ENCODE peak calls at places on chromosomes 12 and 14, in four cellular contexts. H, S, E and I are unnamed samples.

GRCh38 chr12:24596768-24597388 is 352.0 kb downstream of the BCAT1 start:
- DNase-seq in H (no peak), S (no peak), E (no peak), I (no peak)

GRCh38 chr12:77058740-77059139 is 6.6 kb downstream of the E2F7 start:
- DNase-seq in S (no peak), H (no peak), E (no peak), I (no peak)

GRCh38 chr14:81831128-81831815 is 297.6 kb upstream of the SEL1L start:
- DNase-seq in E (no peak), H (peak; percentile 56), S (no peak), I (no peak)

GRCh38 chr12:112116232-112117060 is 7.9 kb upstream of the NAA25 start:
- DNase-seq in H (peak; percentile 67), E (peak; percentile 72), S (peak; percentile 81), I (peak; percentile 54)

GRCh38 chr14:106518054-106518943 is 991.9 kb downstream of the TMEM121 start:
- DNase-seq in E (peak; percentile 94), H (peak; percentile 29), S (peak; percentile 34), I (no peak)

GRCh38 chr12:9040484-9041186 is 51.3 kb downstream of the KLRG1 start:
- DNase-seq in S (no peak), H (no peak), E (no peak), I (no peak)

GRCh38 chr12:90290980-90291975 is 582.6 kb upstream of the ATP2B1 start:
- DNase-seq in S (no peak), E (no peak), H (no peak), I (no peak)

GRCh38 chr12:96198970-96199369 is 4.8 kb downstream of the ELK3 start:
- DNase-seq in E (no peak), H (no peak), S (no peak), I (no peak)

GRCh38 chr14:68510201-68510600 is 282.7 kb downstream of the ZFP36L1 start:
- DNase-seq in E (no peak), S (peak; percentile 67), H (no peak), I (no peak)

GRCh38 chr12:75825686-75826085 is 205.9 kb downstream of the PHLDA1 start:
- DNase-seq in E (no peak), S (no peak), H (no peak), I (peak; percentile 3)

GRCh38 chr12:58459191-58459590 is 461.1 kb downstream of the LRIG3 start:
- DNase-seq in E (no peak), S (no peak), H (no peak), I (no peak)

GRCh38 chr14:39384177-39384576 is 48.1 kb downstream of the FBXO33 start:
- DNase-seq in E (no peak), H (no peak), S (no peak), I (no peak)

GRCh38 chr12:105942316-105942715 is 196.4 kb downstream of the NUAK1 start:
- DNase-seq in H (no peak), E (no peak), S (no peak), I (no peak)

GRCh38 chr14:103618999-103619398 is 10.0 kb upstream of the KLC1 start:
- DNase-seq in E (no peak), H (no peak), S (no peak), I (no peak)

GRCh38 chr12:47391566-47391965 is 311.8 kb upstream of the AMIGO2 start:
- DNase-seq in S (no peak), E (peak; percentile 81), H (no peak), I (no peak)

GRCh38 chr14:23171251-23171975 is 12.0 kb downstream of the SLC7A8 start:
- DNase-seq in H (no peak), S (no peak), E (no peak), I (no peak)

GRCh38 chr14:101087614-101088394 is 184.3 kb upstream of the RTL1 start:
- DNase-seq in S (no peak), E (peak; percentile 52), H (no peak), I (no peak)

GRCh38 chr12:106736051-106736957 is 38.2 kb upstream of the RIC8B start:
- DNase-seq in E (no peak), S (no peak), H (no peak), I (no peak)

GRCh38 chr12:52078276-52078675 is 1.2 kb upstream of the SMIM41 start:
- DNase-seq in H (no peak), S (no peak), E (no peak), I (no peak)

GRCh38 chr12:52081263-52081733 is 1.8 kb downstream of the SMIM41 start:
- DNase-seq in H (no peak), E (peak; percentile 91), S (no peak), I (no peak)

GRCh38 chr12:52080403-52081201 is 1.1 kb downstream of the SMIM41 start:
- DNase-seq in E (no peak), S (no peak), H (no peak), I (no peak)

GRCh38 chr12:52082026-52082667 is 2.6 kb downstream of the SMIM41 start:
- DNase-seq in S (peak; percentile 74), H (no peak), E (no peak), I (no peak)

DNA sequence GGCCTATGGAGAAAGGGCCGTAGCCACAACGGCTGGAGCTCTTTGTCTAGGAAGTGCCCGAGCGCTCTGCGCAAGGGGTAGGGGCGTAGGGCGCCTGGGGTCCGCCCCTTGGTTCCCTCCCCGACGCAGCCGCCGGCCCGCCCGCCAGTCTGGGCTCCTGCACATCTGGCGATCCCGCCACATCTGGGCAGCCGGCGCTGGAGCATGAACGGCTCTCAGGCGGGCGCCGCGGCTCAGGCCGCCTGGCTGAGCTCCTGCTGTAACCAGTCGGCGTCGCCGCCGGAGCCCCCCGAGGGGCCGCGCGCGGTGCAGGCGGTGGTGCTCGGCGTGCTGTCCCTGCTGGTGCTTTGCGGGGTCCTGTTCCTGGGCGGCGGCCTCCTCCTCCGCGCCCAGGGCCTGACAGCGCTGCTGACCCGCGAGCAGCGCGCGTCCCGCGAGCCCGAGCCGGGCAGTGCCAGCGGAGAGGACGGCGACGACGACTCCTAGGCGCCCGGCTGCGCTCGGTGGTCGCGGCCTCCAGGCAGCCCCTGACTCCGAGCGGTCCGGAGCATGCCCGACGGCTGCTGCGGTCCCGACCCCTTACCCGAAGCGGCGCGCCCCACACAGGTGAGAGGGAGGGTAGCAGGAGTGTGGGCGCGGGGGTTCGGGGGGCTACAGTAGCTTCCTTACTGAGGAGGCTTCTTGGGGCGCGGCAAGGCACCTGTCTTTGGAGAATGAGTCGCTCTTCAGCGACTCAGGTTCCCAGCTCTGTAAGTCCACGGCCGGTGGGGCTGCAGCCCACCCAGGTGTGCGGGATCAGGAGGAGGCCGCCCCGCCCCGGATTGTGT is at the start of gene SMIM41:
- DNase-seq in S (no peak), E (no peak), H (no peak), I (no peak)
- TF ChIP-seq POLR2A in S (no peak), E (no peak), H (no peak), I (no peak)

GRCh38 chr14:59451849-59452248 is 13.3 kb downstream of the GPR135 start:
- DNase-seq in H (no peak), E (no peak), S (no peak), I (no peak)

GRCh38 chr14:59455411-59455810 is 9.8 kb downstream of the GPR135 start:
- DNase-seq in S (no peak), H (no peak), E (no peak), I (no peak)

GRCh38 chr14:59450716-59451115 is 14.5 kb downstream of the GPR135 start:
- DNase-seq in S (no peak), H (no peak), E (no peak), I (no peak)

DNA sequence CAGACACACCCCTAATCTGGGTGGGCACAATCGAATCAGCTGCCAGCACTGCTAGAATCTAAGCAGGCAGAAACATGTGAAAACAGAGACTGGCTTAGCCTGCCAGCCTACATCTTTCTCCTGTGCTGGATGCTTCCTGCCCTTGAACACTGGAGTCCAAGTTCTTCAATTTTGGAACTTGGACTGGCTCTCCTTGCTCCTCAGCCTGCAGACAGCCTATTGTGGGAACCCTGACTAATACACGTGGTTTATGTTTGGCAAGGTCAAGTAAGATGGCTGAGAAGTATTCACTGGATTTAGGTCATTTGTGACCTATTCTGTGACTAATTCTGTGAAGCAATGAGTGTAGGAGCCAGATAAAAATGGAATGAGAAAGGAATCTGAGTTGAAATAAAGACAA is 11.0 kb downstream of the GPR135 start:
- DNase-seq in H (no peak), S (no peak), E (no peak), I (peak; percentile 50)
- TF ChIP-seq POLR2A in H (no peak), S (no peak), E (no peak), I (no peak)

GRCh38 chr12:120265483-120266179 is at the start of gene PXN:
- DNase-seq in E (peak; percentile 97), S (peak; percentile 92), H (peak; percentile 91), I (peak; percentile 74)
- TF ChIP-seq POLR2A in E (no peak), S (no peak), H (peak; percentile 44), I (peak; percentile 66)

GRCh38 chr12:10718279-10718821 is 4.8 kb downstream of the YBX3 start:
- DNase-seq in E (no peak), H (no peak), S (no peak), I (no peak)
- TF ChIP-seq POLR2A in E (no peak), H (no peak), S (no peak), I (no peak)

DNA sequence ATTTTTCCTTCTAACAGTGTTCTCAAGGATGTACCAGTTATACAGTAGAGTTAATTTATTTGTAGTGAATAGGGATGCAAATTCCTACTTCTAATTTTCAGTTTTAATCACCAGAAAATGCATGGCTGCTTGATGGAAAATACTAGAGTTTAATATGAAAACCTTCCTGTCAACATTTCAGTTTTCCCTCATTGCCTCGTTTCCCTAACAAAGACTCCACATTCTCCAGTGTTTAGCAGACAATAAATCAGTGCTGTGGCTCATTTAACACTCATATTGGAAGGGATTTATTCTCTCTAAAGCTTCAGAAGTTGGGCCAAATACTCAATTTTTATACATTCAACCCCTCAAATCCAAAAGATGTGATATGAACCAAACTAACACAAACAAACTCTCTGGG is 482.4 kb downstream of the FLRT2 start:
- DNase-seq in H (no peak), E (no peak), S (no peak), I (no peak)
- TF ChIP-seq POLR2A in H (no peak), E (no peak), S (no peak), I (no peak)

GRCh38 chr12:80222261-80222660 is 122.9 kb downstream of the OTOGL start:
- DNase-seq in E (no peak), S (no peak), H (no peak), I (no peak)
- TF ChIP-seq POLR2A in E (no peak), S (no peak), H (no peak), I (no peak)

DNA sequence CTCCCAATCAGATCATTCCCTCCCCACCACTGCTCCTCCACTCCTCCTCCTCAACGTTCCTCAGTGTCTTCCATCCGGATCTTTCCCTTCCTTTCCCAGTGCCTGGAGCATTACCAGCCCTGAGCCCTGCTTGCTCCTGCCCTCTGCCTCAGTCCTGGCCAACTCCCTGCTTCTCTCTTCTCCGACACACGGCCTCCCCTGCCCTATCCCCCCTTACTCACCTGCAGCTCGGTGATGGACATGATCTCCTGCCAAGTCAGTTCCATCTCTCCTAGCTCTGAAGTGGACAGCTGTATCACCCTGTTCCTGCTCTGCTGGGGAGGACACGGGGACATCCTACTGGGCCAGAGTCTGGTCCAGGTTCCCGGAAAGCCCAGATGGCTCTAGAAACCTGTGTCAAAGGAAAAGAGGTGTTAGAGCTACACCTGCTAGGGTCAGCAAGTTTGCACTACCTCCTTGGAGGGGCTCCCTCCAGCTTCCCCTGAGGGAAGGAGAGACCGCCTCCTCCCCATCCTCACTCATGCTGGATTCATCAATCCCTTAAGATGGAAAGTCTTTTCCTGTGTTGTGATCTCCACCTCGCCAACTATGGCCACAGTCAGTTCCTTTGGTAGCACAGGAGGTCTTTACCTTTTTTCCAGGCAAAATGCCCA is 5.8 kb downstream of the NFE2 start:
- DNase-seq in E (no peak), H (no peak), S (no peak), I (no peak)
- TF ChIP-seq POLR2A in E (no peak), H (no peak), S (no peak), I (no peak)